ENCODE peak calls at places on chromosomes 11 and 22, in four cellular contexts. C, F, J and G are unnamed samples.
A peak's percentile ranks its signal among the peaks of the same experiment; 100 is the strongest.

GRCh38 chr11:70547821-70548670 is 149.7 kb downstream of the CTTN start:
- DNase-seq in J (no peak), F (no peak), C (no peak), G (no peak)

GRCh38 chr22:36986242-36986821 is 32.9 kb downstream of the TST start:
- DNase-seq in J (no peak), F (peak; percentile 63), C (no peak), G (no peak)

GRCh38 chr11:33895752-33896137 is 3.9 kb upstream of the LMO2 start:
- DNase-seq in J (no peak), F (no peak), C (no peak), G (no peak)

GRCh38 chr11:1878134-1879031 is 13.3 kb downstream of the PRR33 start:
- DNase-seq in J (peak; percentile 61), F (no peak), C (no peak), G (no peak)

GRCh38 chr22:24405631-24406321 is 21.6 kb upstream of the ADORA2A start:
- DNase-seq in C (no peak), J (no peak), F (no peak), G (no peak)

GRCh38 chr22:30931541-30932300 is 36.9 kb downstream of the MORC2 start:
- DNase-seq in F (no peak), C (no peak), J (no peak), G (no peak)

GRCh38 chr11:76234704-76235232 is 28.5 kb upstream of the WNT11 start:
- DNase-seq in J (peak; percentile 50), F (no peak), C (no peak), G (no peak)

GRCh38 chr11:1548221-1549070 is 23.6 kb downstream of the DUSP8 start:
- DNase-seq in J (peak; percentile 84), C (no peak), F (peak; percentile 76), G (no peak)

GRCh38 chr11:69111578-69112247 is 44.0 kb upstream of the SMIM38 start:
- DNase-seq in F (no peak), J (no peak), C (no peak), G (no peak)

GRCh38 chr11:76119779-76120178 is 86.5 kb downstream of the WNT11 start:
- DNase-seq in F (no peak), C (no peak), J (no peak), G (no peak)

GRCh38 chr11:33179431-33179830 is 18.2 kb upstream of the CSTF3 start:
- DNase-seq in C (no peak), F (peak; percentile 24), J (no peak), G (no peak)

DNA sequence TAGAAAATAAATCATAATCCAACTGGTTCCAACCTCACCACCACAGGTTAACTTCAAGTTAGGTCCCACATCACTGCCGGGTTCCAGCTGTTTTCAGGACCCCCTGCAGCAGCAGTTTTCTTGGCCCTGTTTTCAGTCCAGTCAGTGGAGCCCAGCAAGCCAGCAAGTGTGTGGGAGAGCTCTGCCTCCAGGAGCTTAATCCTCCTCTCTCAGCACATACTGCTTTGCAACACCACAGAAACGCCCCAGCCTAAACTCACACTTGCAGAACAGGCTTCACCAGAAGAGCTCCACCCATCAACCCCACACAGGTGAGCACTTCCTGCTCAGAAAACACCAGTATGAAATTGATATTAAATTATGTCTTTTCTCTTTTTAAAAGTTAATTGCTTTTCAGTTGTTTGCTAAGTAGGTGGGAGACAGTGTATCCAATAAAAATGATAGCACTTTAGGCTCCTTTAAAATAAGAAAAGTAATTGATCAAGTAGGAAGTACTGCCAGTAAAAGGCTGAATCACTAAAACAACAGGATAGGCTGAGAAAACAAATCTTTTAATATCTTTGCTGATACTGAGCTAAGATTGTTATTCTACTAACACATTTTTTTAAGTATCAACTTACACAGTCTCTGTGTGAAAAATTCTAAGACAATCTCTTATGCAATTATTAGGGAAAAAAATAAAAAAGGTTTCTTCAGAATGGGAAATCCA is 81.5 kb upstream of the TP53AIP1 start:
- DNase-seq in C (no peak), J (no peak), F (peak; percentile 77), G (no peak)
- H3K4me3 ChIP-seq in C (no peak overlapping the region), J (no peak overlapping the region), F (no peak overlapping the region), G (no peak overlapping the region)

DNA sequence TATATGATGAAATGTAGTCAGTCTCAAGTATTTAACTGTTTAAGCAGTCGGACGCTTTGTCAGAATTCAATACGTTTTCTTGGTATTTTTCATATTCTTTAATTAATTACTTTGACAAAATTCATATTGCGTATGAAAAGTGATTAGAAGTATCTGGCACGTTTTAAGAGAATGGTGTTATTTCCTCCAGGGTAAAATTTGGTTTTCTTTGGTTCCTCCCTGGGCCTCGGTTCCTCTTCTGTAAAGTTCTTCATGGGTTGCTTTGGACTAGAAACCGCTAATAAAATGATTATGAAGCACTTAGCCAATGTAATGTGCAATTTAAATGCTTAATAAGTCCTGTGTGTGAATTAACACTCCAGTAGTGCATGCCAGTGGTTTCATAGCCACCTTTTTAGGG is 1.5 kb downstream of the CBL start:
- DNase-seq in J (no peak), F (no peak), C (no peak), G (no peak)
- H3K4me3 ChIP-seq in J (no peak overlapping the region), F (peak overlapping the region; percentile 87), C (peak overlapping the region; percentile 93), G (peak overlapping the region; percentile 96)

GRCh38 chr11:16604784-16605439 is 133.5 kb upstream of the C11orf58 start:
- DNase-seq in C (no peak), F (peak; percentile 53), J (peak; percentile 38), G (no peak)
- H3K4me3 ChIP-seq in C (peak overlapping the region; percentile 65), F (peak overlapping the region; percentile 76), J (peak overlapping the region; percentile 72), G (peak overlapping the region; percentile 74)

GRCh38 chr22:46027219-46028068 is 50.5 kb upstream of the WNT7B start:
- DNase-seq in J (peak; percentile 75), F (peak; percentile 59), C (no peak), G (no peak)
- H3K4me3 ChIP-seq in J (peak overlapping the region; percentile 12), F (peak overlapping the region; percentile 57), C (peak overlapping the region; percentile 38), G (peak overlapping the region; percentile 54)

DNA sequence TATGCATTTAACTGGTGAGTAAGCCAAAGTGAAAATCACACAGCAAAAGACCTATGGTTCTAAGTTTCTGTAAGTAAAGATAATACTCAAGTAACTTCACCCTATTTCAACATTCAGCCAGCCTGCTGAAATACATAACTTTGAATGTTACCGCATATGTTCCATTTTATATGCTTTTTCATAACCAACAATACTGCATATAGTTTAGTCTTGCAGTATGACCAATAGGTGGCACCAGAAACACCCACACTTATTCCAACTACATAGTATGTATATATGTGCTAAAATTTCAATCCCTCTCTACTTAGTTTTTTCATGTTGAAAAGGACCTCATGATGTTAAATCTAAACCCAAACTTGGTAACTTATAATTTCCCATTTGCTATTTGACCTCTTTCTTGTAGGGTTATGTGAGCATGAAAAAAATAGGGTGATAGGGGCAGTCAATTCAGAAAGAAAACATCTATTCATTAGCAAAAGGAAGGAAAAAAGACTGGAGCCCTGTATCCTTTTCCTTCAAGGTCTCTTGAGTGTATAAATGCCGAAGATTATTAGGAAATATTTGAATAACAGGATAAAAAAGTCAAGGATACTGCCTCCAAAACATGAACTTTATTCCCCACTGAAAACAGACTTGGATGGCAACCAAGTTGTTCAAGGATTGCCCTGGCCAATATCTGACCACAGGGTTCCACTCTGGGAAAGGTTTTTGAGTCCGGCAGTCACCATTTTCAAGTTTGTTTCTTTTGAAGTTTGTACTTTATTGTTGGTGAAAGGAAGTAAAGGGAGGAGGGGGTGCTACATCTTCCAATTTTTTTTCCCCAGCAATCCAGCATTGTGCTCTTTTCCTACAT is 23.8 kb upstream of the FZD4 start:
- DNase-seq in C (no peak), J (no peak), F (peak; percentile 44), G (no peak)
- H3K4me3 ChIP-seq in C (no peak overlapping the region), J (no peak overlapping the region), F (no peak overlapping the region), G (no peak overlapping the region)

GRCh38 chr11:133441964-133442660 is 90.2 kb downstream of the OPCML start:
- DNase-seq in J (no peak), F (peak; percentile 43), C (no peak), G (no peak)
- H3K4me3 ChIP-seq in J (no peak overlapping the region), F (peak overlapping the region; percentile 11), C (no peak overlapping the region), G (no peak overlapping the region)

GRCh38 chr22:38757464-38757757 is 1.6 kb upstream of the SUN2 start:
- DNase-seq in J (no peak), F (no peak), C (no peak), G (no peak)
- H3K4me3 ChIP-seq in J (no peak overlapping the region), F (no peak overlapping the region), C (no peak overlapping the region), G (no peak overlapping the region)